ENCODE peak calls at places on chromosomes 1 and 21, in eight cellular contexts. E is neural progenitor cell; Y is left ventricle myocardium inferior; N is colonic mucosa; I is PC-3; D is CD8-positive, alpha-beta T cell; V is epithelial cell of esophagus; F is brain microvascular endothelial cell. H is an unnamed sample.

GRCh38 chr1:206685256-206685748 is 597 bp downstream of the MAPKAPK2 start:
- DNase-seq in Y (no peak), I (peak; percentile 27), N (no peak), F (peak; percentile 36), D (peak; percentile 56), V (peak; percentile 24), E (peak; percentile 68), H (no peak)

GRCh38 chr1:76269175-76269574 is 194.6 kb downstream of the ST6GALNAC3 start:
- DNase-seq in F (peak; percentile 60), Y (no peak), I (no peak), D (no peak), E (peak; percentile 23), N (no peak), V (peak; percentile 29), H (no peak)

GRCh38 chr1:203295796-203296195 is 9.5 kb upstream of the BTG2 start:
- DNase-seq in V (no peak), F (no peak), E (no peak), Y (no peak), I (no peak), N (no peak), D (no peak), H (no peak)

GRCh38 chr1:7574121-7575040 is 196.7 kb upstream of the VAMP3 start:
- DNase-seq in N (no peak), V (no peak), I (no peak), Y (no peak), E (no peak), F (no peak), D (no peak), H (peak; percentile 38)

GRCh38 chr1:160664573-160665051 is 17.8 kb upstream of the SLAMF1 start:
- DNase-seq in Y (no peak), E (no peak), F (no peak), I (no peak), V (no peak), D (no peak), N (no peak), H (no peak)

GRCh38 chr1:234912541-234913312 is 215.9 kb downstream of the TOMM20 start:
- DNase-seq in I (no peak), V (no peak), E (no peak), Y (no peak), N (no peak), D (no peak), F (no peak), H (no peak)

GRCh38 chr1:41325801-41326200 is 35.4 kb upstream of the FOXO6 start:
- DNase-seq in I (peak; percentile 17), F (peak; percentile 72), V (peak; percentile 10), D (peak; percentile 13), N (no peak), E (no peak), Y (no peak), H (no peak)

GRCh38 chr21:44931137-44931500 is 8.7 kb upstream of the SLX9 start:
- DNase-seq in D (peak; percentile 63), N (no peak), Y (peak; percentile 36), E (no peak), I (peak; percentile 77), V (no peak), F (no peak), H (no peak)

GRCh38 chr21:41630917-41631316 is 123.0 kb upstream of the TMPRSS2 start:
- DNase-seq in D (no peak), E (no peak), F (no peak), V (no peak), Y (no peak), I (no peak), N (no peak), H (no peak)

DNA sequence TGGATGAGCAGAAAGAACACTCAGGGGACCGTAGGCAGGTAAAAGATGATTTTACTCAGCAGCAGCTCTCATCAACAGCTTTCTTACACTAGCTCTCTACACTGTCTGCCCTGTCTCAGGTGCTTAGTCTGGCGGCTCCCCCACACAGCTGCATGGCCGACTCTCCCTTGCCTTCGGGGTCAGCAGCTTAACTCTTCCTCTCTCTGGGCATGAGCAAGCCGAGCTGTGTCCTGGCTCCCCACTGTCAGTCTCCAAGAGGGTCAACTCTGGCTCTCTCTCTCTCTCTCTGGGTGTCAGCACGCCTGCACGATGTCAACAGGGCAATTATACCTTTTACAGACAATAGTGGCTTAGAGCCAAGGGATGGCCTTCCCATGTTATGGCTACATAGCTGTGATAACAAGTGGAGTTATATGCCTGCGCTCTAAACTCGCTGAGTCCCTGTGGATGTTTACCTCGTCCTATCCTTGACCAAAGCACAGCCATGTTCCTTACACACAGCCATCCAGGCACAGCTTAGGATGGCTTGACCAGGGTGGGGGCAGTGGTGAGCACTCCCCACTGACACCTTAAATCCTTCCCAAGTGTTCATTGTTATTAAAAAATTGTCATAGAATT is 3.1 kb upstream of the BCL10 start:
- DNase-seq in Y (no peak), D (no peak), I (no peak), V (no peak), F (no peak), E (no peak), N (peak; percentile 57), H (no peak)
- H3K4me3 ChIP-seq in Y (no peak overlapping the region), D (no peak overlapping the region), I (peak overlapping the region; percentile 45), V (no peak overlapping the region), F (no peak overlapping the region), E (no peak overlapping the region), N (no peak overlapping the region), H (no peak overlapping the region)

GRCh38 chr1:30509670-30510069 is 213.7 kb downstream of the MATN1 start:
- DNase-seq in D (no peak), F (no peak), I (no peak), V (no peak), N (no peak), Y (no peak), E (no peak), H (no peak)

GRCh38 chr1:30508175-30508448 is 215.3 kb downstream of the MATN1 start:
- DNase-seq in D (no peak), V (no peak), E (no peak), F (no peak), I (no peak), N (no peak), Y (no peak), H (no peak)

GRCh38 chr1:30506785-30507312 is 216.5 kb downstream of the MATN1 start:
- DNase-seq in V (no peak), E (no peak), N (no peak), Y (no peak), I (no peak), F (no peak), D (peak; percentile 25), H (no peak)

GRCh38 chr1:30507391-30508174 is 215.8 kb downstream of the MATN1 start:
- DNase-seq in F (no peak), V (no peak), Y (no peak), N (no peak), D (peak; percentile 31), E (no peak), I (no peak), H (no peak)

GRCh38 chr1:30508651-30509050 is 214.7 kb downstream of the MATN1 start:
- DNase-seq in N (no peak), V (no peak), F (no peak), E (no peak), I (no peak), D (no peak), Y (no peak), H (no peak)
- TF ChIP-seq CTCF in N (no peak), V (no peak), F (no peak), E (no peak), I (no peak), D (no peak), Y (no peak), H (no peak)

GRCh38 chr1:228276361-228276831 is 68.6 kb downstream of the OBSCN start:
- DNase-seq in Y (peak; percentile 18), N (no peak), D (no peak), I (no peak), V (no peak), F (no peak), E (no peak), H (no peak)
- H3K4me3 ChIP-seq in Y (peak overlapping the region; percentile 75), N (peak overlapping the region; percentile 57), D (peak overlapping the region; percentile 81), I (peak overlapping the region; percentile 73), V (peak overlapping the region; percentile 52), F (peak overlapping the region; percentile 61), E (peak overlapping the region; percentile 47), H (no peak overlapping the region)

GRCh38 chr1:23385119-23385621 is 15.5 kb upstream of the ZNF436 start:
- DNase-seq in Y (no peak), F (no peak), V (peak; percentile 51), D (no peak), E (no peak), I (no peak), N (no peak), H (no peak)

GRCh38 chr1:23381233-23381885 is 11.7 kb upstream of the ZNF436 start:
- DNase-seq in N (no peak), D (no peak), Y (no peak), E (no peak), F (no peak), I (no peak), V (no peak), H (no peak)

GRCh38 chr1:23387494-23387893 is 17.9 kb upstream of the ZNF436 start:
- DNase-seq in F (no peak), Y (no peak), I (no peak), D (no peak), N (no peak), E (no peak), V (no peak), H (no peak)

GRCh38 chr1:23383547-23384311 is 14.1 kb upstream of the ZNF436 start:
- DNase-seq in V (no peak), I (no peak), E (no peak), Y (no peak), N (no peak), D (no peak), F (no peak), H (no peak)

GRCh38 chr1:23384312-23385058 is 14.8 kb upstream of the ZNF436 start:
- DNase-seq in I (peak; percentile 78), V (peak; percentile 97), F (peak; percentile 76), N (no peak), D (no peak), E (no peak), Y (no peak), H (no peak)
- TF ChIP-seq CTCF in I (no peak), V (no peak), F (no peak), N (no peak), D (no peak), E (no peak), Y (no peak), H (no peak)